ENCODE peak calls at places on chromosomes 7 and 10, in six cellular contexts. H is heart right ventricle; P is SK-N-SH treated with all-trans-retinoic acid at 6 μM for 48 hours; S is stimulated activated naive CD8-positive, alpha-beta T cell treated with anti-CD3 and anti-CD28 coated beads, Interleukin-15, Interleukin-2, amounts not matched to agents 100 U/mL and 50 U/mL, for 24 hours; C is CD4-positive, alpha-beta T cell; K is activated CD4-positive, CD25-positive, alpha-beta regulatory T cell treated with anti-CD3 and anti-CD28 coated beads, Interleukin-2, amount 50 U/mL, for 24 hours. E is an unnamed sample.

GRCh38 chr10:47088656-47089354 is 177.6 kb downstream of the PTPN20 start:
- ATAC-seq in H (no peak), P (no peak), S (no peak), C (no peak), K (no peak), E (no peak)

GRCh38 chr10:4107328-4107851 is 322.4 kb upstream of the KLF6 start:
- ATAC-seq in H (no peak), P (no peak), S (no peak), C (no peak), K (no peak), E (no peak)

GRCh38 chr10:25226775-25227682 is 52.2 kb downstream of the GPR158 start:
- ATAC-seq in H (peak; percentile 71), P (peak; percentile 80), S (no peak), C (no peak), K (no peak), E (no peak)

GRCh38 chr10:61257956-61258496 is 195.2 kb downstream of the TMEM26 start:
- ATAC-seq in H (no peak), P (no peak), S (no peak), C (no peak), K (no peak), E (no peak)

GRCh38 chr7:99224263-99224947 is 16.5 kb upstream of the KPNA7 start:
- ATAC-seq in H (no peak), P (peak; percentile 61), S (no peak), C (no peak), K (peak; percentile 76), E (no peak)

GRCh38 chr7:19116121-19117080 is 1.0 kb downstream of the TWIST1 start:
- ATAC-seq in H (no peak), P (no peak), S (no peak), C (no peak), K (no peak), E (peak; percentile 34)

GRCh38 chr10:17175551-17175950 is 25.9 kb downstream of the TRDMT1 start:
- ATAC-seq in H (no peak), P (peak; percentile 51), S (peak; percentile 49), C (peak; percentile 43), K (no peak), E (no peak)

GRCh38 chr7:76272872-76273271 is 29.6 kb upstream of the HSPB1 start:
- ATAC-seq in H (no peak), P (peak; percentile 20), S (no peak), C (no peak), K (no peak), E (no peak)

GRCh38 chr7:117828831-117829230 is 44.4 kb downstream of the CTTNBP2 start:
- ATAC-seq in H (no peak), P (no peak), S (no peak), C (no peak), K (no peak), E (no peak)

GRCh38 chr7:13009517-13009916 is 322.1 kb downstream of the ARL4A start:
- ATAC-seq in H (no peak), P (no peak), S (no peak), C (no peak), K (no peak), E (no peak)

GRCh38 chr7:98697083-98697482 is 80.0 kb downstream of the NPTX2 start:
- ATAC-seq in H (no peak), P (no peak), S (no peak), C (no peak), K (no peak), E (no peak)

GRCh38 chr10:69468771-69469129 is 17.5 kb downstream of the TSPAN15 start:
- ATAC-seq in H (no peak), P (no peak), S (no peak), C (no peak), K (no peak), E (no peak)

GRCh38 chr7:150524018-150524417 is 9.3 kb downstream of the GIMAP7 start:
- ATAC-seq in H (no peak), P (no peak), S (peak; percentile 77), C (no peak), K (no peak), E (no peak)

GRCh38 chr7:46229409-46229808 is 308.3 kb upstream of the IGFBP3 start:
- ATAC-seq in H (no peak), P (peak; percentile 59), S (no peak), C (no peak), K (no peak), E (no peak)

GRCh38 chr7:78388982-78389381 is 590.4 kb downstream of the PHTF2 start:
- ATAC-seq in H (no peak), P (no peak), S (no peak), C (no peak), K (no peak), E (no peak)

E was measured in stimulated activated memory B cell treated with anti-CD40 and anti-IgM and Interleukin-4, amounts not matched to agents 10 μg/mL and 1 μg/mL and 100 μg/mL, for 72 hours.